ENCODE peak calls at places on chromosomes 3 and 15, in six cellular contexts. F is H1, B is K562, R is HCT116, J is NT2/D1, S is HepG2. A is an unnamed sample.

GRCh38 chr3:187999821-188000220 is 154.1 kb upstream of the LPP start:
- DNase-seq in B (no peak), R (no peak), J (no peak), S (no peak), F (no peak), A (no peak)

GRCh38 chr15:39539466-39539865 is 41.4 kb upstream of the THBS1 start:
- DNase-seq in F (no peak), B (no peak), S (no peak), J (no peak), R (no peak), A (no peak)

GRCh38 chr3:10248984-10249748 is 907 bp downstream of the TATDN2 start:
- DNase-seq in S (no peak), J (no peak), F (no peak), R (no peak), B (peak; percentile 66), A (no peak)

GRCh38 chr15:22952826-22953579 is 27.2 kb downstream of the CYFIP1 start:
- DNase-seq in R (no peak), B (no peak), S (peak; percentile 28), F (peak; percentile 27), J (peak; percentile 22), A (no peak)

GRCh38 chr15:38536201-38536676 is 28.4 kb downstream of the RASGRP1 start:
- DNase-seq in S (no peak), B (no peak), F (no peak), J (no peak), R (no peak), A (no peak)

GRCh38 chr15:90597477-90598052 is 67.8 kb downstream of the CRTC3 start:
- DNase-seq in B (no peak), S (no peak), J (no peak), F (no peak), R (no peak), A (peak; percentile 68)

GRCh38 chr3:120429921-120430361 is 20.9 kb downstream of the FSTL1 start:
- DNase-seq in S (no peak), B (no peak), F (no peak), J (no peak), R (no peak), A (no peak)

GRCh38 chr15:79004336-79004735 is 59.5 kb upstream of the CTSH start:
- DNase-seq in R (peak; percentile 48), B (peak; percentile 48), F (no peak), J (peak; percentile 72), S (peak; percentile 62), A (peak; percentile 86)

GRCh38 chr3:33940149-33940548 is 141.7 kb downstream of the PDCD6IP start:
- DNase-seq in J (no peak), B (no peak), S (no peak), F (no peak), R (no peak), A (no peak)

GRCh38 chr15:83365370-83365938 is 81.0 kb upstream of the BNC1 start:
- DNase-seq in B (no peak), S (no peak), F (no peak), R (peak; percentile 16), J (no peak), A (no peak)

GRCh38 chr3:123286308-123287023 is 84.7 kb downstream of the SEC22A start:
- DNase-seq in B (peak; percentile 71), S (peak; percentile 48), R (peak; percentile 31), J (peak; percentile 77), F (peak; percentile 34), A (no peak)

GRCh38 chr3:182309120-182309519 is 484.2 kb upstream of the ATP11B start:
- DNase-seq in J (no peak), F (no peak), S (peak; percentile 2), B (peak; percentile 23), R (no peak), A (no peak)

GRCh38 chr15:39579487-39580116 is 1.3 kb upstream of the THBS1 start:
- DNase-seq in F (peak; percentile 90), B (no peak), S (peak; percentile 88), R (peak; percentile 67), J (peak; percentile 71), A (no peak)

GRCh38 chr15:40555876-40556275 is 9.0 kb downstream of the CCDC32 start:
- DNase-seq in S (no peak), J (no peak), F (no peak), B (no peak), R (no peak), A (no peak)

GRCh38 chr3:66386925-66387650 is 113.7 kb downstream of the LRIG1 start:
- DNase-seq in B (no peak), S (no peak), R (no peak), J (no peak), F (no peak), A (peak; percentile 65)

GRCh38 chr15:44029940-44030568 is 165.0 kb downstream of the FRMD5 start:
- DNase-seq in S (no peak), R (no peak), B (no peak), J (no peak), F (no peak), A (no peak)

GRCh38 chr3:147411235-147411607 is 2.1 kb downstream of the ZIC1 start:
- DNase-seq in R (no peak), F (no peak), J (no peak), B (no peak), S (no peak), A (no peak)

GRCh38 chr3:87084868-87085267 is 93.9 kb upstream of the VGLL3 start:
- DNase-seq in S (no peak), B (no peak), F (no peak), J (no peak), R (no peak), A (no peak)

GRCh38 chr3:172181936-172182708 is 142.7 kb downstream of the FNDC3B start:
- DNase-seq in B (no peak), J (no peak), S (no peak), R (no peak), F (no peak), A (no peak)

GRCh38 chr3:46897031-46897430 is 19.5 kb downstream of the PTH1R start:
- DNase-seq in B (no peak), S (no peak), J (no peak), R (no peak), F (no peak), A (no peak)

GRCh38 chr15:68210821-68211655 is 5.9 kb upstream of the CALML4 start:
- DNase-seq in J (peak; percentile 42), R (no peak), S (no peak), B (peak; percentile 65), F (no peak), A (no peak)

GRCh38 chr3:111351334-111351733 is 190.7 kb upstream of the CD96 start:
- DNase-seq in S (no peak), B (no peak), J (no peak), R (no peak), F (no peak), A (no peak)
- TF ChIP-seq ZNF274 in S (no peak), B (no peak), J (no peak), R (no peak), F (no peak), A (no peak)

DNA sequence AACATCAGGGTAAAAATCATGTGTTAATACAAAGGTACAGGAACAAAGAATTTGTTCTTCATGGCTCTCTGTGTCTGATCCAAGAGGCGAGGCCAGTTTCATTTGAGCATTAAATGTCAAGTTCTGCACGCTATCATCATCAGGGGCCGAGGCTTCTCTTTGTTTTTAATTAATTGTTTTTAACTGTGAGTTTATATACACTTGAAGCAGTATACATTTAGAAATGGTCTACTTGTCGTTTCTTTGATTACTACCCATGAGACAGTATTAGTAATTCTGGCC is 21.2 kb upstream of the OCA2 start:
- DNase-seq in S (no peak), B (no peak), R (no peak), F (no peak), J (no peak), A (no peak)
- H3K9ac ChIP-seq in S (no peak overlapping the region), B (no peak overlapping the region), R (no peak overlapping the region), F (no peak overlapping the region), J (no peak overlapping the region), A (no peak overlapping the region)

GRCh38 chr3:126448141-126448892 is 27.4 kb downstream of the ZXDC start:
- DNase-seq in F (no peak), B (no peak), S (no peak), R (no peak), J (no peak), A (no peak)

GRCh38 chr3:126450219-126450618 is 25.5 kb downstream of the ZXDC start:
- DNase-seq in R (no peak), F (no peak), B (no peak), S (no peak), J (no peak), A (no peak)

GRCh38 chr3:126447456-126448106 is 28.1 kb downstream of the ZXDC start:
- DNase-seq in B (no peak), S (no peak), F (no peak), R (no peak), J (no peak), A (no peak)

GRCh38 chr3:126449621-126450051 is 26.1 kb downstream of the ZXDC start:
- DNase-seq in B (no peak), J (no peak), S (no peak), F (no peak), R (no peak), A (no peak)

DNA sequence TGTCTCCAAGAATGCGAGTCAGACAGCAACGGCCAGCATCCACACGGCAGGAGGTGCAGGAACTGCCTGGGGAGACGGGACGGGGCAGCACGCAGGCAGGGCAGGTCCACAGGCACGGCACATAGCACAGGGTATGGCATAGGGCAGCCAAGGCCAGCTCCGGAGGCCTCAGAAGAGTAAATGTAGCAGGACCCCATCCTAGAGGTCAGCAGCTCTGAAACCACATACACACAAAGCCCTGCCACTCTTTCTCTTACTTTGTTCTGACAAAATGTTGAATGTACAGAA is 26.9 kb downstream of the ZXDC start:
- DNase-seq in J (no peak), F (no peak), S (no peak), B (no peak), R (no peak), A (no peak)
- TF ChIP-seq ZNF274 in J (no peak), F (no peak), S (no peak), B (no peak), R (no peak), A (no peak)

DNA sequence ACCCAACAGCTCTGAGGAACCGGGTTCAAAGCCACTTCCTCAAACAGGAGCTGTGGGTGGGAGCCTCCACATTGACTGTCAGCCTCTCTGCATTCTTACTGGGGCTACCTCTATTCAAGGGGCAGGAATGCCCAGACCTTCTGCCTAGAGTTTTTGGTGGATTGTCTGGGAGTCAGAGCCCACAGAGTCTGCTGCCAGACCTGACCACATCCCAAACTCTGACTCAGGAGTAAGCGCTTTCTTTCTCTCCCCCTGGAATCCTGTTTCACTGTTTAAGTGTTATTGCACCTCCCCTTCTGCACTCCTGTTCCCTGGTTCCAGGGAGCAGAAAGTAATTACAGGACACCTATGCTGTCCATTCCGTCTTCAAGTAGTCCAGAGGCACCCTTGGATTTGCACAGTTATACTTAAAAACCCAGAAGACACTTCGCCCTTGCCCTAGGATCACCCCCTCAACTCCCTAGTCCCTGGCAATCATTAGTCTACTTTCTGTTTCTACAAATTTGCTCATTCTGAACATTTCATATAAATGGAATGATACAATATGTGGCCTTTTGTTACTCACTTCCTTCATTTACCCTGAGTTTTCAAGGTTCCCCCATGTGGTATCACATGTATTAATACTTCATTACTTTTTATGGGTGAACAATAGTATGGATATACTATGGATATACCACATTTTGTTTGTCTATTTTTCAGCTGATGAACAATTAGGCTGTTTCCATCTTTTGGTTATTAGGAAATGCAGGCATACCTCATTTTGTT is 37.9 kb upstream of the TJP1 start:
- DNase-seq in F (no peak), J (no peak), R (no peak), B (no peak), S (no peak), A (no peak)
- H3K9ac ChIP-seq in F (no peak overlapping the region), J (no peak overlapping the region), R (no peak overlapping the region), B (no peak overlapping the region), S (no peak overlapping the region), A (no peak overlapping the region)

A was measured in GM12878.